ENCODE peak calls at places on chromosomes 11 and 22, in six cellular contexts. F, C, Q, W, E and Z are unnamed samples.

GRCh38 chr22:27677895-27678458 is 123.6 kb downstream of the MN1 start:
- DNase-seq in C (no peak), W (no peak), F (no peak), E (no peak), Q (no peak), Z (no peak)

GRCh38 chr11:65554057-65554818 is 3.9 kb downstream of the LTBP3 start:
- DNase-seq in F (no peak), E (no peak), Q (no peak), C (no peak), W (no peak), Z (no peak)

GRCh38 chr11:2445107-2445947 is 519 bp downstream of the KCNQ1 start:
- DNase-seq in E (no peak), C (no peak), W (no peak), Q (no peak), F (no peak), Z (no peak)

GRCh38 chr11:115317428-115318185 is 186.6 kb downstream of the CADM1 start:
- DNase-seq in C (no peak), Q (no peak), W (no peak), F (no peak), E (no peak), Z (no peak)

GRCh38 chr22:30212363-30212995 is 34.1 kb downstream of the LIF start:
- DNase-seq in W (no peak), C (no peak), Q (no peak), E (no peak), F (no peak), Z (peak; percentile 75)

GRCh38 chr11:47257518-47258316 is at the start of gene NR1H3:
- DNase-seq in Q (peak; percentile 30), F (peak; percentile 39), E (no peak), C (peak; percentile 64), W (no peak), Z (peak; percentile 36)

GRCh38 chr11:128497057-128497957 is 90.1 kb downstream of the ETS1 start:
- DNase-seq in E (peak; percentile 71), W (no peak), F (peak; percentile 39), C (peak; percentile 98), Q (peak; percentile 32), Z (peak; percentile 93)

GRCh38 chr11:69312418-69313399 is 18.8 kb downstream of the MYEOV start:
- DNase-seq in W (no peak), Q (no peak), F (no peak), C (no peak), E (no peak), Z (no peak)